ENCODE peak calls at places on chromosomes 12 and 14, in nine cellular contexts. One of them, this sample, is unnamed.

GRCh38 chr12:1339608-1340319 is 254.6 kb downstream of the FBXL14 start:
- DNase-seq in breast epithelium: no peak
- DNase-seq in transverse colon: no peak
- DNase-seq in lower leg skin: no peak
- DNase-seq in tibial nerve: no peak
- DNase-seq in adrenal gland: no peak
- DNase-seq in body of pancreas: peak
- DNase-seq in stomach: no peak
- DNase-seq in erythroblast: no peak
- DNase-seq in this sample: no peak

GRCh38 chr12:23757541-23757962 is 191.9 kb downstream of the SOX5 start:
- DNase-seq in breast epithelium: no peak
- DNase-seq in transverse colon: no peak
- DNase-seq in lower leg skin: no peak
- DNase-seq in tibial nerve: no peak
- DNase-seq in adrenal gland: no peak
- DNase-seq in body of pancreas: no peak
- DNase-seq in stomach: no peak
- DNase-seq in erythroblast: no peak
- DNase-seq in this sample: no peak

GRCh38 chr14:80930095-80930494 is 11.4 kb downstream of the CEP128 start:
- DNase-seq in breast epithelium: no peak
- DNase-seq in transverse colon: no peak
- DNase-seq in lower leg skin: no peak
- DNase-seq in tibial nerve: no peak
- DNase-seq in adrenal gland: no peak
- DNase-seq in body of pancreas: no peak
- DNase-seq in stomach: no peak
- DNase-seq in erythroblast: peak
- DNase-seq in this sample: no peak

GRCh38 chr14:68884031-68885030 is 91.5 kb upstream of the ZFP36L1 start:
- DNase-seq in breast epithelium: no peak
- DNase-seq in transverse colon: peak
- DNase-seq in lower leg skin: no peak
- DNase-seq in tibial nerve: no peak
- DNase-seq in adrenal gland: peak
- DNase-seq in body of pancreas: peak
- DNase-seq in stomach: no peak
- DNase-seq in erythroblast: no peak
- DNase-seq in this sample: peak

GRCh38 chr14:67417633-67418032 is 5.7 kb upstream of the PLEK2 start:
- DNase-seq in breast epithelium: no peak
- DNase-seq in transverse colon: no peak
- DNase-seq in lower leg skin: no peak
- DNase-seq in tibial nerve: no peak
- DNase-seq in adrenal gland: no peak
- DNase-seq in body of pancreas: no peak
- DNase-seq in stomach: no peak
- DNase-seq in erythroblast: no peak
- DNase-seq in this sample: no peak

GRCh38 chr14:89025581-89026236 is 201.3 kb downstream of the TTC8 start:
- DNase-seq in breast epithelium: no peak
- DNase-seq in transverse colon: no peak
- DNase-seq in lower leg skin: peak
- DNase-seq in tibial nerve: no peak
- DNase-seq in adrenal gland: no peak
- DNase-seq in body of pancreas: no peak
- DNase-seq in stomach: no peak
- DNase-seq in erythroblast: no peak
- DNase-seq in this sample: no peak

GRCh38 chr14:22748691-22749090 is 17.8 kb upstream of the OXA1L start:
- DNase-seq in breast epithelium: no peak
- DNase-seq in transverse colon: no peak
- DNase-seq in lower leg skin: no peak
- DNase-seq in tibial nerve: no peak
- DNase-seq in adrenal gland: no peak
- DNase-seq in body of pancreas: no peak
- DNase-seq in stomach: no peak
- DNase-seq in erythroblast: no peak
- DNase-seq in this sample: no peak

GRCh38 chr14:42174357-42174756 is 567.7 kb downstream of the LRFN5 start:
- DNase-seq in breast epithelium: no peak
- DNase-seq in transverse colon: no peak
- DNase-seq in lower leg skin: no peak
- DNase-seq in tibial nerve: no peak
- DNase-seq in adrenal gland: no peak
- DNase-seq in body of pancreas: no peak
- DNase-seq in stomach: no peak
- DNase-seq in erythroblast: no peak
- DNase-seq in this sample: no peak

GRCh38 chr14:21825147-21825743 is 151.6 kb upstream of the OR4E1 start:
- DNase-seq in breast epithelium: no peak
- DNase-seq in transverse colon: no peak
- DNase-seq in lower leg skin: no peak
- DNase-seq in tibial nerve: no peak
- DNase-seq in adrenal gland: no peak
- DNase-seq in body of pancreas: no peak
- DNase-seq in stomach: no peak
- DNase-seq in erythroblast: peak
- DNase-seq in this sample: peak

GRCh38 chr14:53444677-53445312 is 291.7 kb upstream of the DDHD1 start:
- DNase-seq in breast epithelium: no peak
- DNase-seq in transverse colon: no peak
- DNase-seq in lower leg skin: no peak
- DNase-seq in tibial nerve: no peak
- DNase-seq in adrenal gland: no peak
- DNase-seq in body of pancreas: no peak
- DNase-seq in stomach: no peak
- DNase-seq in erythroblast: no peak
- DNase-seq in this sample: no peak

GRCh38 chr12:105279460-105280056 is 43.6 kb upstream of the APPL2 start:
- DNase-seq in breast epithelium: no peak
- DNase-seq in transverse colon: peak
- DNase-seq in lower leg skin: no peak
- DNase-seq in tibial nerve: no peak
- DNase-seq in adrenal gland: no peak
- DNase-seq in body of pancreas: no peak
- DNase-seq in stomach: peak
- DNase-seq in erythroblast: peak
- DNase-seq in this sample: no peak

GRCh38 chr12:114774181-114774580 is 90.2 kb upstream of the TBX3 start:
- DNase-seq in breast epithelium: no peak
- DNase-seq in transverse colon: no peak
- DNase-seq in lower leg skin: no peak
- DNase-seq in tibial nerve: no peak
- DNase-seq in adrenal gland: peak
- DNase-seq in body of pancreas: no peak
- DNase-seq in stomach: no peak
- DNase-seq in erythroblast: no peak
- DNase-seq in this sample: peak

GRCh38 chr12:110591508-110592051 is 8.5 kb upstream of the PPTC7 start:
- DNase-seq in breast epithelium: no peak
- DNase-seq in transverse colon: no peak
- DNase-seq in lower leg skin: no peak
- DNase-seq in tibial nerve: no peak
- DNase-seq in adrenal gland: no peak
- DNase-seq in body of pancreas: peak
- DNase-seq in stomach: no peak
- DNase-seq in erythroblast: no peak
- DNase-seq in this sample: no peak

GRCh38 chr12:102960766-102961487 is 3.5 kb downstream of the ASCL1 start:
- DNase-seq in breast epithelium: no peak
- DNase-seq in transverse colon: no peak
- DNase-seq in lower leg skin: no peak
- DNase-seq in tibial nerve: no peak
- DNase-seq in adrenal gland: no peak
- DNase-seq in body of pancreas: no peak
- DNase-seq in stomach: no peak
- DNase-seq in erythroblast: no peak
- DNase-seq in this sample: no peak

GRCh38 chr14:83706555-83706954 is 1823.4 kb upstream of the FLRT2 start:
- DNase-seq in breast epithelium: no peak
- DNase-seq in transverse colon: no peak
- DNase-seq in lower leg skin: no peak
- DNase-seq in tibial nerve: no peak
- DNase-seq in adrenal gland: no peak
- DNase-seq in body of pancreas: no peak
- DNase-seq in stomach: no peak
- DNase-seq in erythroblast: no peak
- DNase-seq in this sample: no peak

GRCh38 chr12:14836336-14837210 is 6.8 kb downstream of the ART4 start:
- DNase-seq in breast epithelium: no peak
- DNase-seq in transverse colon: no peak
- DNase-seq in lower leg skin: no peak
- DNase-seq in tibial nerve: no peak
- DNase-seq in adrenal gland: peak
- DNase-seq in body of pancreas: no peak
- DNase-seq in stomach: no peak
- DNase-seq in erythroblast: peak
- DNase-seq in this sample: no peak

GRCh38 chr14:81938341-81938740 is 404.7 kb upstream of the SEL1L start:
- DNase-seq in breast epithelium: no peak
- DNase-seq in transverse colon: no peak
- DNase-seq in lower leg skin: no peak
- DNase-seq in tibial nerve: no peak
- DNase-seq in adrenal gland: no peak
- DNase-seq in body of pancreas: no peak
- DNase-seq in stomach: no peak
- DNase-seq in erythroblast: no peak
- DNase-seq in this sample: no peak

GRCh38 chr14:99479903-99480855 is 480 bp downstream of the SETD3 start:
- DNase-seq in breast epithelium: peak
- DNase-seq in transverse colon: peak
- DNase-seq in lower leg skin: peak
- DNase-seq in tibial nerve: peak
- DNase-seq in adrenal gland: peak
- DNase-seq in body of pancreas: peak
- DNase-seq in stomach: peak
- DNase-seq in erythroblast: peak
- DNase-seq in this sample: peak

GRCh38 chr12:123384318-123384993 is 524 bp downstream of the KMT5A start:
- DNase-seq in breast epithelium: no peak
- DNase-seq in transverse colon: no peak
- DNase-seq in lower leg skin: no peak
- DNase-seq in tibial nerve: no peak
- DNase-seq in adrenal gland: no peak
- DNase-seq in body of pancreas: no peak
- DNase-seq in stomach: no peak
- DNase-seq in erythroblast: peak
- DNase-seq in this sample: no peak

GRCh38 chr12:53727310-53728041 is at the start of gene CALCOCO1:
- DNase-seq in breast epithelium: peak
- DNase-seq in transverse colon: peak
- DNase-seq in lower leg skin: peak
- DNase-seq in tibial nerve: peak
- DNase-seq in adrenal gland: peak
- DNase-seq in body of pancreas: peak
- DNase-seq in stomach: peak
- DNase-seq in erythroblast: peak
- DNase-seq in this sample: peak
- TF ChIP-seq POLR2A in breast epithelium: no peak
- TF ChIP-seq POLR2A in transverse colon: peak
- TF ChIP-seq POLR2A in lower leg skin: no peak
- TF ChIP-seq POLR2A in tibial nerve: peak
- TF ChIP-seq POLR2A in adrenal gland: no peak
- TF ChIP-seq POLR2A in body of pancreas: peak
- TF ChIP-seq POLR2A in stomach: no peak
- TF ChIP-seq POLR2A in erythroblast: peak
- TF ChIP-seq POLR2A in this sample: peak

GRCh38 chr12:112978163-112979081 is at the start of gene OAS2:
- DNase-seq in breast epithelium: peak
- DNase-seq in transverse colon: peak
- DNase-seq in lower leg skin: peak
- DNase-seq in tibial nerve: peak
- DNase-seq in adrenal gland: peak
- DNase-seq in body of pancreas: peak
- DNase-seq in stomach: peak
- DNase-seq in erythroblast: no peak
- DNase-seq in this sample: peak
- TF ChIP-seq POLR2A in breast epithelium: no peak
- TF ChIP-seq POLR2A in transverse colon: peak
- TF ChIP-seq POLR2A in lower leg skin: no peak
- TF ChIP-seq POLR2A in tibial nerve: no peak
- TF ChIP-seq POLR2A in adrenal gland: peak
- TF ChIP-seq POLR2A in body of pancreas: peak
- TF ChIP-seq POLR2A in stomach: no peak
- TF ChIP-seq POLR2A in erythroblast: no peak
- TF ChIP-seq POLR2A in this sample: no peak

DNA sequence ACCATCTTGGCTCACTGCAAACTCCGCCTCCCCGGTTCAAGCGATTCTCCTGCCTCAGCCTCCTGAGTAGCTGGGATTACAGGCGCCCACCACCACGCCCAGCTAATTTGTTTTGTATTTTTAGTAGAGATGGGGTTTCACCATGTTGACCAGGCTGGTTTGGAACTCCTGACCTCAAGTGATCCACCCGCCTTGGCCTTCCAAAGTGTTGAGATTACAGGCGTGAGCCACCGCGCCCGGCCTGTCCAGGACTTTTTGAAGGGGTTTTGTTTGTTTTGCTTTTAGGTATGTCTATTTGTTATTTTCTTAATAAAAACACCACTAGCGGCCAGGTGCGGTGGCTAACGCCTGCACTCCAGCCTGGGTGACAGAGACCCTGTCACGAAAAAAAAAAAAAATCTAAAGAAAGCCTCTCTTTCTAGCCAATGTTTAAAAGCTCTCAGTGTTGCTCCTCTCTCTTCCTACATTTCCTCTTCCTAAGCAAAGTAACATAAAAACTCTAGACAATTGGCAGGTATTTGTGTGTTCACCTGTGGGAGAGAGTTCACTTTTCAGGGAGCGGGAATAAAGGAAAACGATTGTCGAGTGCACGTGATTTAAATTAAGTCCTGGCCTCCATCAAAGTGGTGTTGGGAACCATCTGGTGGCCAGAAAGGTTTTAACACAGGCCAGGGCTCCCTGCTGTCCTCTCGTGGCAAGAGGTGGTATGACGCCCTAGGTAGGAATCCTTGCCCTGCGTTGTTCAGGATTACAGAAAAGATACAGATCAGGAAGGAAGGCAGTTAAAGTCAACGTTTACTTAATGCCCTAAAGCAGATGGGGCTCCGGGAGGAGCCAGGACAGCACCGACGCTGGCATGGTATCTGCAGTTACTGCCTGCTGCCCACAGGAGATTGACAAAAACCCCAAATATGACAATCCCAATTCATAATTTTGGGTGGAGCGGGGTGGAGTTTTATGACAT is 36.2 kb upstream of the ATP23 start:
- DNase-seq in breast epithelium: peak
- DNase-seq in transverse colon: peak
- DNase-seq in lower leg skin: peak
- DNase-seq in tibial nerve: peak
- DNase-seq in adrenal gland: peak
- DNase-seq in body of pancreas: peak
- DNase-seq in stomach: peak
- DNase-seq in erythroblast: peak
- DNase-seq in this sample: peak
- TF ChIP-seq POLR2A in breast epithelium: no peak
- TF ChIP-seq POLR2A in transverse colon: no peak
- TF ChIP-seq POLR2A in lower leg skin: no peak
- TF ChIP-seq POLR2A in tibial nerve: no peak
- TF ChIP-seq POLR2A in adrenal gland: no peak
- TF ChIP-seq POLR2A in body of pancreas: no peak
- TF ChIP-seq POLR2A in stomach: no peak
- TF ChIP-seq POLR2A in erythroblast: no peak
- TF ChIP-seq POLR2A in this sample: no peak

GRCh38 chr12:7502612-7503011 is 965 bp downstream of the CD163 start:
- DNase-seq in breast epithelium: no peak
- DNase-seq in transverse colon: no peak
- DNase-seq in lower leg skin: no peak
- DNase-seq in tibial nerve: no peak
- DNase-seq in adrenal gland: no peak
- DNase-seq in body of pancreas: no peak
- DNase-seq in stomach: no peak
- DNase-seq in erythroblast: no peak
- DNase-seq in this sample: no peak
- TF ChIP-seq POLR2A in breast epithelium: no peak
- TF ChIP-seq POLR2A in transverse colon: no peak
- TF ChIP-seq POLR2A in lower leg skin: no peak
- TF ChIP-seq POLR2A in tibial nerve: no peak
- TF ChIP-seq POLR2A in adrenal gland: no peak
- TF ChIP-seq POLR2A in body of pancreas: no peak
- TF ChIP-seq POLR2A in stomach: no peak
- TF ChIP-seq POLR2A in erythroblast: no peak
- TF ChIP-seq POLR2A in this sample: no peak